ENCODE peak calls at places on chromosome 1, in eight cellular contexts. One of them, this sample, is unnamed.
A peak's percentile ranks its signal among the peaks of the same experiment; 100 is the strongest.

GRCh38 chr1:150127464-150127863 is 22.3 kb upstream of the PLEKHO1 start:
- DNase-seq in HuH-7.5: no peak
- DNase-seq in mesothelial cell of epicardium: no peak
- DNase-seq in progenitor cell of endocrine pancreas: no peak
- DNase-seq in GM10248: no peak
- DNase-seq in IMR-90: no peak
- DNase-seq in cardiac muscle cell: no peak
- DNase-seq in kidney tubule cell: no peak
- DNase-seq in this sample: no peak

GRCh38 chr1:183270541-183271141 is 84.6 kb downstream of the LAMC2 start:
- DNase-seq in IMR-90: peak; percentile 96
- DNase-seq in progenitor cell of endocrine pancreas: no peak
- DNase-seq in cardiac muscle cell: no peak
- DNase-seq in HuH-7.5: no peak
- DNase-seq in GM10248: no peak
- DNase-seq in kidney tubule cell: peak; percentile 39
- DNase-seq in mesothelial cell of epicardium: no peak
- DNase-seq in this sample: no peak

GRCh38 chr1:151325646-151326429 is 1.4 kb downstream of the PI4KB start:
- DNase-seq in progenitor cell of endocrine pancreas: no peak
- DNase-seq in cardiac muscle cell: no peak
- DNase-seq in IMR-90: peak; percentile 44
- DNase-seq in mesothelial cell of epicardium: no peak
- DNase-seq in HuH-7.5: no peak
- DNase-seq in GM10248: no peak
- DNase-seq in kidney tubule cell: peak; percentile 46
- DNase-seq in this sample: no peak

GRCh38 chr1:115142616-115143015 is 53.3 kb upstream of the TSPAN2 start:
- DNase-seq in kidney tubule cell: no peak
- DNase-seq in cardiac muscle cell: peak; percentile 48
- DNase-seq in IMR-90: peak; percentile 68
- DNase-seq in progenitor cell of endocrine pancreas: no peak
- DNase-seq in GM10248: no peak
- DNase-seq in HuH-7.5: no peak
- DNase-seq in mesothelial cell of epicardium: no peak
- DNase-seq in this sample: no peak

GRCh38 chr1:163082971-163083370 is 13.8 kb downstream of the RGS4 start:
- DNase-seq in mesothelial cell of epicardium: no peak
- DNase-seq in kidney tubule cell: peak; percentile 53
- DNase-seq in progenitor cell of endocrine pancreas: no peak
- DNase-seq in GM10248: no peak
- DNase-seq in HuH-7.5: no peak
- DNase-seq in cardiac muscle cell: no peak
- DNase-seq in IMR-90: no peak
- DNase-seq in this sample: no peak

GRCh38 chr1:179164494-179164893 is 65.0 kb downstream of the ABL2 start:
- DNase-seq in cardiac muscle cell: no peak
- DNase-seq in mesothelial cell of epicardium: no peak
- DNase-seq in kidney tubule cell: peak; percentile 66
- DNase-seq in progenitor cell of endocrine pancreas: no peak
- DNase-seq in IMR-90: peak; percentile 84
- DNase-seq in GM10248: no peak
- DNase-seq in HuH-7.5: no peak
- DNase-seq in this sample: no peak

GRCh38 chr1:238552271-238552670 is 661.5 kb upstream of the ZP4 start:
- DNase-seq in IMR-90: no peak
- DNase-seq in GM10248: no peak
- DNase-seq in progenitor cell of endocrine pancreas: no peak
- DNase-seq in HuH-7.5: no peak
- DNase-seq in mesothelial cell of epicardium: no peak
- DNase-seq in cardiac muscle cell: no peak
- DNase-seq in kidney tubule cell: peak; percentile 29
- DNase-seq in this sample: no peak

GRCh38 chr1:117615474-117615873 is 9.6 kb downstream of the TENT5C start:
- DNase-seq in cardiac muscle cell: no peak
- DNase-seq in kidney tubule cell: no peak
- DNase-seq in progenitor cell of endocrine pancreas: no peak
- DNase-seq in GM10248: no peak
- DNase-seq in HuH-7.5: no peak
- DNase-seq in mesothelial cell of epicardium: no peak
- DNase-seq in IMR-90: no peak
- DNase-seq in this sample: no peak